ENCODE peak calls at places on chromosomes 13 and 19, in five cellular contexts. V is K562, M is heart right ventricle, S is ovary, I is aorta. O is an unnamed sample. For H3K36me3 and H3K9me3, the result is how much of the 10 kb centered on the place peaks cover.

GRCh38 chr13:44713793-44714469 is 137.8 kb upstream of the TSC22D1 start:
- DNase-seq in V (no peak), M (no peak), S (no peak), I (no peak), O (no peak)

GRCh38 chr13:40401911-40402776 is 264.3 kb downstream of the FOXO1 start:
- DNase-seq in V (peak), M (peak), S (peak), I (peak), O (peak)

GRCh38 chr19:13023666-13024065 is 28.4 kb downstream of the NFIX start:
- DNase-seq in V (peak), M (no peak), S (no peak), I (no peak), O (no peak)

GRCh38 chr19:4298772-4299550 is 3.2 kb downstream of the TMIGD2 start:
- DNase-seq in V (no peak), M (no peak), S (no peak), I (no peak), O (no peak)

GRCh38 chr13:76522083-76522755 is 364.0 kb downstream of the KCTD12 start:
- DNase-seq in V (no peak), M (no peak), S (no peak), I (peak), O (peak)

GRCh38 chr19:56133858-56134654 is 7.0 kb upstream of the ZNF444 start:
- DNase-seq in V (peak), M (no peak), S (no peak), I (no peak), O (no peak)

GRCh38 chr13:46124967-46125933 is 20.4 kb upstream of the CPB2 start:
- DNase-seq in V (peak), M (no peak), S (no peak), I (no peak), O (no peak)

GRCh38 chr13:91135376-91135775 is 212.1 kb upstream of the MIR17HG start:
- DNase-seq in V (no peak), M (no peak), S (no peak), I (no peak), O (no peak)

GRCh38 chr13:71751074-71751473 is 115.9 kb downstream of the DACH1 start:
- DNase-seq in V (no peak), M (no peak), S (no peak), I (no peak), O (no peak)

GRCh38 chr13:44573790-44574465 is 2.2 kb downstream of the TSC22D1 start:
- DNase-seq in V (no peak), M (no peak), S (no peak), I (no peak), O (peak)

GRCh38 chr13:99982021-99982740 is 597 bp downstream of the ZIC2 start:
- DNase-seq in V (peak), M (no peak), S (no peak), I (no peak), O (peak)

GRCh38 chr19:2231621-2232221 is 4.4 kb downstream of the PLEKHJ1 start:
- DNase-seq in V (no peak), M (no peak), S (no peak), I (no peak), O (no peak)

GRCh38 chr19:2229103-2230028 is 6.8 kb downstream of the PLEKHJ1 start:
- DNase-seq in V (no peak), M (no peak), S (no peak), I (no peak), O (no peak)

GRCh38 chr19:2232286-2233151 is 3.6 kb downstream of the PLEKHJ1 start:
- DNase-seq in V (no peak), M (no peak), S (no peak), I (no peak), O (no peak)

GRCh38 chr19:2230029-2230531 is 6.0 kb downstream of the PLEKHJ1 start:
- DNase-seq in V (no peak), M (no peak), S (no peak), I (no peak), O (no peak)

DNA sequence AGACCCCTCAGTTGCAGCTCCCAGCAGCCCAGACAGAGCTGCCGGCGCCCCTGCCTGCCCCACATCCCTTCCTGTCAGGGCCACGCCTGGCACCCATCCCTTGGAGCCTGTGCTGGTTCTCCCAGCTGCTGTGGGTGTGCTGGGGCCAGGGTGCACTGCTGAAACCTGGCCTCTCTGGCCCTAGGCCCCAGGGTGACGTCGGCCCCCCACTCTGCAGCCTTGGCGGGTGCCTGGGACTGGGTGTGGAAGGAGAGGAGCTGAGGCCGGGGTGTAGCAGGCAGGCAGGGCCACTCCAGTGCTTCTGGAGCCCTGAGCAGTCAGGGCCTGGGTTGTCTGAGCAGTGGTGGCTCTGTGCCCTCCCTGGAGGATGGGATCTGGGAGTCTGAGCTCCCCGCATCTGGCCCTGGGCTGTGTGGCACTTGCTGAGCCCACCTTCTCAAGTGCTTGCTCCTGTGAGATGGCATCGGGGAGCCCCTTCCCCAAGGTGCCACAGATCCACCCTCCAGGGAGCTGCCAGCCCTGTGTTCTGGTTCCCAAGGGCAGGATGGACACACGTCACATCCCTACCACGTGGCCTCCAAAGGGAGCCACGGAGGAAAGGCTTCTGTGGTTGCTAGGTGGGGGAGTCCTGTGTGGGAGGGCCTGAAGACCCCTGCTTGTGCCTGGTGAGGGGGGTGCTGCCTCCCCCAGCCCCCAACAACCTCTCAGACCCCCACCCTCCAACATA is 5.2 kb downstream of the PLEKHJ1 start:
- DNase-seq in V (no peak), M (no peak), S (no peak), I (no peak), O (no peak)
- H3K36me3 ChIP-seq in V (half or more), M (under half), S (under half), I (under half), O (under half)

GRCh38 chr19:39553082-39553652 is 13.2 kb upstream of the EID2 start:
- DNase-seq in V (no peak), M (no peak), S (no peak), I (no peak), O (no peak)
- H3K4me3 ChIP-seq in V (no peak), M (no peak), S (no peak), I (no peak), O (no peak)

GRCh38 chr13:41935501-41935900 is 25.4 kb downstream of the VWA8 start:
- DNase-seq in V (no peak), M (no peak), S (no peak), I (no peak), O (no peak)
- H3K9me3 ChIP-seq in V (under half), M (under half), S (under half), I (under half), O (under half)

DNA sequence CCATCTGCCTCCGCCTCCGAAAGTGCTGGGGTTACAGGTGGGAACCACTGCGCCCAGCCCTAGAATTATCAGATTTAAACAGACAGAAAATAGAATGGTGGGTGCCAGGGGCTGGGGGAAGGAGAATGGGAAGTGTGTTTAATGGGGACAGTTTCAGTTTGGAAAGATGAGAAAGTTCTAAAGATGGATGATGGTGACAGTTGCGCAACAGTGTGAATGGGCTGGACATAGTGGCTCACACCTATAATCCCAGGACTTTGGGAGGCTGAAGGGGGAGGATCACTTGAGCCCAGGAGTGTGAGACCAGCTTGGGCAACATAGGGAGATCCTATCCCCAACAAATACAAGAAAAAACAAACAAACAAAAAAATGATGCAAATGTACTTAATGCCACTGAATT is 15.9 kb downstream of the KANK2 start:
- DNase-seq in V (no peak), M (no peak), S (no peak), I (no peak), O (no peak)
- H3K36me3 ChIP-seq in V (under half), M (under half), S (under half), I (under half), O (under half)

DNA sequence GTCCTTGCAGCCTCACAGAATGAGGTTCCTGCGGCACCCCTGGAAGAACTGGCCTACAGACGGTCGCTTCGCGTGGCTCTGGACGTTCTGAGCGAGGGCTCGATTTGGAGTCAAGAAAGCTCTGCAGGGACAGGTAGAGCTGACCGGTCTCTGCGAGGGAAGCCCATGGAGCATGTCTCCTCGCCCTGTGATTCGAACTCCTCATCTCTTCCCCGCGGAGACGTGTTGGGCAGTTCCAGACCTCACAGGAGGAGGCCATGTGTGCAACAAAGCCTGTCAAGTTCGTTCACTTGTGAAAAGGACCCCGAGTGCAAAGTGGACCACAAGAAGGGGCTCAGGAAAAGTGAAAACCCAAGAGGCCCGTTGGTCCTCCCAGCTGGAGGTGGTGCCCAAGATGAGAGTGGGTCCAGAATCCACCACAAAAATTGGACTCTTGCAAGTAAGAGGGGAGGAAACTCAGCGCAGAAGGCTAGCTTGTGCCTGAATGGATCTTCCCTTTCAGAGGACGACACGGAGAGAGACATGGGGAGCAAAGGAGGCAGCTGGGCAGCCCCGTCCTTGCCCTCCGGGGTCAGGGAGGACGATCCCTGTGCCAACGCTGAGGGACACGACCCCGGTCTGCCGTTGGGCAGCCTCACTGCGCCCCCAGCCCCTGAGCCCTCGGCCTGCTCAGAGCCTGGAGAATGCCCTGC is 23.4 kb upstream of the NDUFS7 start:
- DNase-seq in V (no peak), M (no peak), S (no peak), I (no peak), O (no peak)
- H3K4me3 ChIP-seq in V (no peak), M (no peak), S (no peak), I (no peak), O (no peak)

GRCh38 chr19:44156475-44156874 is 8.4 kb upstream of the ZNF226 start:
- DNase-seq in V (no peak), M (no peak), S (no peak), I (no peak), O (no peak)
- H3K9me3 ChIP-seq in V (under half), M (half or more), S (under half), I (under half), O (under half)

DNA sequence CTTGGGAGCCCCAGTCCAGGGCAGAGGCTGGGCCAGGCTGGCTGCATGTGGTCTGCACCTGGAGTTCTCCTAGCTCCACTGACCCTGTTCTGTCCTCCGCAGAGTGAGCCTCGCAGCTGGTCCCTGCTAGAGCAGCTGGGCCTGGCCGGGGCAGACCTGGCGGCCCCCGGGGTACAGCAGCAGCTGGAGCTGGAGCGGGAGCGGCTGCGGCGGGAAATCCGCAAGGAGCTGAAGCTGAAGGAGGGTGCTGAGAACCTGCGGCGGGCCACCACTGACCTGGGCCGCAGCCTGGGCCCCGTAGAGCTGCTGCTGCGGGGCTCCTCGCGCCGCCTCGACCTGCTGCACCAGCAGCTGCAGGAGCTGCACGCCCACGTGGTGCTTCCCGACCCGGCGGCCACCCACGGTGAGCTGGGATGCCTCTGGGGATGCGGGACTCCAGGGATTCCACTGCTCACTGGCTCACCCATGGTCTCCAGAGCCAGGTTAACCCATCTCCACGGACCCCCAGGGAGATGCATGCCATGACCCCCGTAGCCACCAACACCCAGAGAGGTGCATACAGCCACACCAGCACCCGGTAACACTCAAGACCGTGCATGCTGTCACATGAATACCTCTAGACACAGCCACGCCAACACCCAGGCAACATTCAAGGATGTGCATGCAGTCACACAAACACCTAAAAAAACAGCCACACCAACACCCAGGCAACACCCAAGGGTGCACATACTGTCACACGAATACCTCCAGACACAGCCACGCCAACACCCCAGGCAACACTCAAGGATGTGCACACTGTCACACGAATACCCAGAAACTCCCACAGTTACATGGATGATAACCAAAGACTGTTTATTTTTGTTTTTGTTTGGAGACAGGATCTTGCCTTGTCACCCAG is 8.2 kb downstream of the PKN1 start:
- DNase-seq in V (no peak), M (no peak), S (no peak), I (no peak), O (no peak)
- H3K36me3 ChIP-seq in V (half or more), M (under half), S (under half), I (under half), O (under half)

DNA sequence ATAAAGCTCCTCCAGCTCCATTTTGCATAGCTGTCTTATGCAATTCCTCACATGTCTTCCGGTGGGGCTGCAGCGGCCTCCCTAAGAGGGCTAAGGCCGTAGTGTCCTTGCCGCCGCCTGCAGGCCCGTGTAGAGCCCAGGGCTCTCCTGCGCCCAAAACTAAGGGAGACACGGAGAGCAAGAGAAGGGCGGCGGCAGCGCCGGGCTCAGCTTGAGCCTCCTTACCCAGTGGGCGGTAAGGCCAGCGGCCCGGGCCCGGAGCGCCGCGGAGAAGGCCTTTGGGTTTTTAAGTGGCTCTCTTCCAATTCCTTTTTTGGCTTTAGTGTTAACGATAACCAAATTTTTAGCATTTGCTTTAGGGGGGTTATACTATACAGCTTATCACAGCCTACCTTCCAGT is 30.1 kb downstream of the ZNF677 start:
- DNase-seq in V (no peak), M (no peak), S (no peak), I (no peak), O (no peak)
- H3K4me3 ChIP-seq in V (no peak), M (no peak), S (no peak), I (no peak), O (no peak)

GRCh38 chr19:9144920-9145319 is 4.7 kb downstream of the ZNF317 start:
- DNase-seq in V (no peak), M (no peak), S (no peak), I (no peak), O (no peak)
- H3K9me3 ChIP-seq in V (under half), M (under half), S (under half), I (under half), O (under half)

GRCh38 chr19:54506079-54506478 is 3.4 kb downstream of the LAIR2 start:
- DNase-seq in V (no peak), M (no peak), S (no peak), I (no peak), O (no peak)
- H3K36me3 ChIP-seq in V (under half), M (under half), S (under half), I (under half), O (under half)

O was measured in cardiac muscle cell.